ENCODE peak calls at places on chromosomes 1 and 21, in five cellular contexts. I is A549, D is lung, V is cardiac muscle cell, E is mammary epithelial cell. M is an unnamed sample. For H3K4me1, the result is how much of the 10 kb centered on the place peaks cover.

GRCh38 chr1:226475112-226475511 is 67.2 kb upstream of the PARP1 start:
- DNase-seq in I (no peak), D (no peak), V (no peak), E (no peak), M (no peak)

GRCh38 chr1:88973520-88974137 is 18.8 kb downstream of the KYAT3 start:
- DNase-seq in I (peak), D (no peak), V (no peak), E (peak), M (peak)

GRCh38 chr1:228233136-228233535 is 25.3 kb downstream of the OBSCN start:
- DNase-seq in I (no peak), D (no peak), V (no peak), E (no peak), M (no peak)

GRCh38 chr1:50976890-50977574 is 7.0 kb downstream of the CDKN2C start:
- DNase-seq in I (no peak), D (no peak), V (no peak), E (peak), M (peak)

GRCh38 chr1:210236840-210237409 is 4.3 kb downstream of the SERTAD4 start:
- DNase-seq in I (no peak), D (no peak), V (peak), E (no peak), M (peak)

GRCh38 chr21:15066231-15066577 is 1.4 kb upstream of the NRIP1 start:
- DNase-seq in I (no peak), D (no peak), V (no peak), E (no peak), M (no peak)

GRCh38 chr1:54885863-54886723 is 902 bp downstream of the DHCR24 start:
- DNase-seq in I (no peak), D (peak), V (peak), E (peak), M (peak)

GRCh38 chr1:54225986-54226559 is 26.1 kb downstream of the MRPL37 start:
- DNase-seq in I (no peak), D (no peak), V (no peak), E (no peak), M (no peak)

GRCh38 chr1:155698382-155699038 is 9.6 kb downstream of the DAP3 start:
- DNase-seq in I (no peak), D (no peak), V (no peak), E (peak), M (peak)

GRCh38 chr21:14070968-14071367 is 139.8 kb downstream of the LIPI start:
- DNase-seq in I (no peak), D (no peak), V (no peak), E (no peak), M (no peak)

GRCh38 chr1:25907473-25908058 is 1.3 kb upstream of the STMN1 start:
- DNase-seq in I (no peak), D (no peak), V (no peak), E (no peak), M (no peak)

GRCh38 chr1:200971955-200972711 is 51.4 kb downstream of the KIF21B start:
- DNase-seq in I (peak), D (peak), V (peak), E (peak), M (no peak)

GRCh38 chr1:245880754-245881403 is 626.2 kb downstream of the SMYD3 start:
- DNase-seq in I (no peak), D (no peak), V (no peak), E (peak), M (peak)

GRCh38 chr1:91885331-91885715 is 628 bp downstream of the TGFBR3 start:
- DNase-seq in I (no peak), D (peak), V (no peak), E (no peak), M (no peak)

GRCh38 chr1:201016211-201016651 is 7.3 kb downstream of the KIF21B start:
- DNase-seq in I (no peak), D (no peak), V (peak), E (no peak), M (peak)

GRCh38 chr1:15116966-15117365 is 36.6 kb upstream of the TMEM51 start:
- DNase-seq in I (no peak), D (no peak), V (peak), E (no peak), M (no peak)

GRCh38 chr1:193479187-193479586 is 292.8 kb upstream of the B3GALT2 start:
- DNase-seq in I (no peak), D (no peak), V (no peak), E (no peak), M (no peak)

GRCh38 chr1:164755674-164756073 is 196.7 kb downstream of the PBX1 start:
- DNase-seq in I (no peak), D (no peak), V (no peak), E (no peak), M (no peak)

GRCh38 chr1:193189442-193190095 is 3.2 kb upstream of the B3GALT2 start:
- DNase-seq in I (no peak), D (no peak), V (no peak), E (no peak), M (no peak)

GRCh38 chr1:212699839-212700596 is at the start of gene BATF3:
- DNase-seq in I (peak), D (peak), V (no peak), E (no peak), M (no peak)

GRCh38 chr1:151156515-151156819 is at the start of gene TNFAIP8L2:
- DNase-seq in I (no peak), D (peak), V (no peak), E (no peak), M (no peak)

GRCh38 chr1:174572771-174573170 is 125.0 kb downstream of the GPR52 start:
- DNase-seq in I (no peak), D (no peak), V (no peak), E (no peak), M (peak)

GRCh38 chr1:223500560-223501425 is 107.6 kb downstream of the CCDC185 start:
- DNase-seq in I (peak), D (peak), V (no peak), E (peak), M (peak)

GRCh38 chr1:41583658-41584570 is 99.4 kb upstream of the EDN2 start:
- DNase-seq in I (no peak), D (no peak), V (no peak), E (no peak), M (no peak)

GRCh38 chr1:28971980-28972771 is 57.8 kb downstream of the EPB41 start:
- DNase-seq in I (no peak), D (no peak), V (no peak), E (peak), M (peak)

GRCh38 chr1:66214901-66215300 is 319.1 kb upstream of the SGIP1 start:
- DNase-seq in I (no peak), D (no peak), V (no peak), E (no peak), M (no peak)

GRCh38 chr1:89311757-89312156 is 39.1 kb upstream of the GBP5 start:
- DNase-seq in I (no peak), D (no peak), V (no peak), E (peak), M (no peak)

GRCh38 chr1:180157108-180157507 is 2.4 kb downstream of the QSOX1 start:
- DNase-seq in I (no peak), D (no peak), V (no peak), E (no peak), M (peak)

GRCh38 chr1:227793948-227794812 is 21.3 kb upstream of the PRSS38 start:
- DNase-seq in I (no peak), D (peak), V (peak), E (peak), M (peak)

GRCh38 chr1:205369621-205370230 is 13.0 kb upstream of the KLHDC8A start:
- DNase-seq in I (no peak), D (no peak), V (no peak), E (no peak), M (no peak)

GRCh38 chr1:234780531-234781162 is 170.7 kb upstream of the IRF2BP2 start:
- DNase-seq in I (peak), D (no peak), V (no peak), E (no peak), M (no peak)

GRCh38 chr1:241591317-241591716 is 48.9 kb downstream of the CHML start:
- DNase-seq in I (peak), D (no peak), V (no peak), E (peak), M (peak)

GRCh38 chr1:117570988-117571409 is 34.8 kb upstream of the TENT5C start:
- DNase-seq in I (no peak), D (peak), V (no peak), E (no peak), M (no peak)

GRCh38 chr1:224300346-224300745 is 29.6 kb downstream of the NVL start:
- DNase-seq in I (peak), D (no peak), V (no peak), E (peak), M (peak)

GRCh38 chr1:62286778-62287224 is 32.4 kb downstream of the KANK4 start:
- DNase-seq in I (no peak), D (no peak), V (peak), E (peak), M (no peak)

GRCh38 chr21:41507521-41508414 is at the start of gene TMPRSS2:
- DNase-seq in I (no peak), D (peak), V (peak), E (peak), M (no peak)

GRCh38 chr1:6002714-6003501 is 10.7 kb upstream of the NPHP4 start:
- DNase-seq in I (no peak), D (no peak), V (no peak), E (no peak), M (no peak)
- TF ChIP-seq CTCF in I (no peak), D (no peak), V (no peak), E (no peak), M (no peak)

DNA sequence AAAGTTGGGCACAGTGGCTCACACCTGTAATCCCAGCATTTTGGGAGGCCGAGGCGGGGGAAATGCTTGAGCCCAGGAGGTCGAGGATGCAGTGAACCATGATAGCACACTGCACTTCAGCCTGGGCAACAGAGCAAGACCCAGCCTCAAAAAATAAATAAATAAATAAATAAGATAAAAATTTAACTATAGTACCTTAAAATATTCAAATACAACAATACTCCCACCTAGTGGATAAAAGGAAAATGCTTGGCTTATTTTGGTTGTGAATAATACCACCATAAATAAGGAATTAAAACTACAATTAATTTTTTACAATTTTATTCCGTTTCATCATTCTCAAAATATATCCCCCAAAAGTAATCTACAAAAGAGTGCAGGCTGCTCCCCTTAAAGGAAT is 8.1 kb downstream of the PSMG1 start:
- DNase-seq in I (no peak), D (no peak), V (peak), E (no peak), M (no peak)
- H3K4me3 ChIP-seq in I (no peak), D (no peak), V (no peak), E (no peak), M (no peak)

GRCh38 chr1:248816042-248816851 is 9.5 kb downstream of the SH3BP5L start:
- DNase-seq in I (no peak), D (no peak), V (no peak), E (no peak), M (no peak)
- H3K4me1 ChIP-seq in I (under half), D (under half), V (under half), E (under half), M (under half)

DNA sequence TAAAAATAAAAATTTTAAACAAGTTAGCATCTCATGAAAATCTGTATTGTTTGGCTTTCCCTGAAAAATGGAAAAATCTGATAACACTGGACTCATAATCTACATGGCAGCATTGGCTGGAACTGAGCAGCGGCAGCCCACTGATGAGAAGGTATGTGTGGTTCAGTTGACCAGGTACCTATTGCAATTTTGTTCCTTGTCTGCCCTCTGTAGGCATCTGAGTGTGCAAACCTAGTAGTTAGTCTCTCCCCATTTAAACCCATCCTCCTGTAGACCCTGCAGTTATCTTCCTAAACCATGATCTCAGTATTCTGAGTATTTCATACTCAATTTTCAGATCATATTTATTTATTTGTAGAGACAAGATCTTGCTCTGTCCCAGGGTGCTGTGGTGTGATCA is 59.4 kb upstream of the SERBP1 start:
- DNase-seq in I (no peak), D (no peak), V (peak), E (peak), M (peak)
- TF ChIP-seq CTCF in I (no peak), D (no peak), V (peak), E (peak), M (no peak)

GRCh38 chr1:27142464-27142863 is 12.5 kb downstream of the SLC9A1 start:
- DNase-seq in I (no peak), D (no peak), V (no peak), E (peak), M (no peak)

GRCh38 chr1:27138927-27139326 is 16.0 kb downstream of the SLC9A1 start:
- DNase-seq in I (no peak), D (no peak), V (no peak), E (no peak), M (no peak)

GRCh38 chr1:27143408-27143807 is 11.5 kb downstream of the SLC9A1 start:
- DNase-seq in I (no peak), D (no peak), V (no peak), E (no peak), M (peak)

GRCh38 chr1:27139980-27140379 is 14.9 kb downstream of the SLC9A1 start:
- DNase-seq in I (no peak), D (no peak), V (no peak), E (no peak), M (no peak)

DNA sequence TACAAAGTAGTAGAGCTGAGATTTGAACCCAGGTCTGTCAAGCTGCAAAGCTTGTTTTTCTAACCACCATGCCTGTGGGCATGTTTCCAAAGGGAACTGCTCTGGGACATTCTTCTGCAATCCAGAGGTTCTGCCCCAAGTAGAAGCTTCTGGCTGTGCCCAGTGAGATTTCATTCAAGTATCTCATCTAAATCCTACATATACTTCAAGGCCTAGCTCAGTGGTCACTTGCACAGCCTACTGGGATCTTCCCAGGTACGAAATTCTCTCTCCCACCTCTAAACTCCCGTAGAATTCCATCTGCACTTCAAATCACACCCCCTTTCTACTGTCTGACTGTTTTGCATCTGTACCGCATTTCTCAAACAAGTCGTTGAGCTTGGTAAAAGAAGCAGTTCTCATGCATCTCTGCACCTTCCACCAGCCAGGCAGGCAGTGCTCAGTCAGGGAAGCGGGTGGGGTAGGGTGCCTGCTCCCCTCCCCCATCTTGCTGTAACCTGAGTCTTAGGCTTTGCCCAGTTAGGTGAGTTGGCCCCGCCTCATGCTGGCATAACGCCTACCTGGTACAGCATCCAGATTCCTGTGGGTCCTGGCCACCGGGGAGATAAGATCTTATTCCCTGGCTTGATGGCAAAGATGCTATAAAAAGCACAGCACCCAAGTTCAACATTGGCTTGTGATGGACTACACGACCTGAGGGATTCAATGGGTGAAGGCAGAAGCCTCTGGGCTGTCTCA is 13.5 kb downstream of the SLC9A1 start:
- DNase-seq in I (no peak), D (peak), V (no peak), E (peak), M (no peak)
- H3K4me3 ChIP-seq in I (no peak), D (no peak), V (no peak), E (no peak), M (no peak)

M was measured in astrocyte.